ENCODE peak calls at places on chromosomes 2 and 18, in nine cellular contexts. C, F, H, I, J, G, X, A and Z are unnamed samples.

GRCh38 chr2:74499269-74499939 is at the start of gene LBX2:
- DNase-seq in C (no peak), F (no peak), H (no peak), I (no peak), J (no peak), G (peak; percentile 57), X (no peak), A (no peak), Z (no peak)

GRCh38 chr2:17996978-17997377 is 118.5 kb downstream of the KCNS3 start:
- DNase-seq in C (no peak), F (no peak), H (no peak), I (no peak), J (no peak), G (no peak), X (no peak), A (no peak), Z (no peak)

GRCh38 chr18:76081536-76081935 is 413.5 kb downstream of the ZNF516 start:
- DNase-seq in C (no peak), F (no peak), H (no peak), I (no peak), J (no peak), G (no peak), X (no peak), A (no peak), Z (no peak)

GRCh38 chr2:179106342-179107178 is 56.6 kb upstream of the CCDC141 start:
- DNase-seq in C (peak; percentile 83), F (peak; percentile 92), H (peak; percentile 70), I (no peak), J (no peak), G (no peak), X (peak; percentile 72), A (peak; percentile 99), Z (no peak)

GRCh38 chr2:38751847-38752410 is 768 bp upstream of the SRSF7 start:
- DNase-seq in C (no peak), F (no peak), H (no peak), I (peak; percentile 20), J (no peak), G (peak; percentile 63), X (no peak), A (peak; percentile 19), Z (no peak)

GRCh38 chr2:205685314-205686230 is 3.3 kb downstream of the NRP2 start:
- DNase-seq in C (no peak), F (no peak), H (peak; percentile 79), I (no peak), J (peak; percentile 91), G (peak; percentile 85), X (peak; percentile 62), A (peak; percentile 40), Z (no peak)

GRCh38 chr2:42933824-42934254 is 141.5 kb upstream of the HAAO start:
- DNase-seq in C (no peak), F (no peak), H (no peak), I (no peak), J (no peak), G (no peak), X (no peak), A (no peak), Z (no peak)

GRCh38 chr2:41197781-41198180 is 745.9 kb upstream of the SLC8A1 start:
- DNase-seq in C (no peak), F (no peak), H (no peak), I (no peak), J (no peak), G (peak; percentile 17), X (no peak), A (peak; percentile 23), Z (no peak)

GRCh38 chr2:150601280-150602038 is 114.0 kb upstream of the RND3 start:
- DNase-seq in C (no peak), F (no peak), H (no peak), I (no peak), J (no peak), G (no peak), X (no peak), A (peak; percentile 61), Z (no peak)

GRCh38 chr2:26925100-26925791 is 45.2 kb upstream of the MAPRE3 start:
- DNase-seq in C (no peak), F (no peak), H (no peak), I (no peak), J (no peak), G (peak; percentile 56), X (no peak), A (no peak), Z (no peak)

GRCh38 chr18:25724997-25725396 is 365.4 kb downstream of the SS18 start:
- DNase-seq in C (no peak), F (no peak), H (no peak), I (no peak), J (no peak), G (no peak), X (no peak), A (no peak), Z (no peak)

GRCh38 chr2:181907005-181907549 is 15.5 kb downstream of the ITPRID2 start:
- DNase-seq in C (no peak), F (no peak), H (no peak), I (no peak), J (no peak), G (no peak), X (no peak), A (no peak), Z (no peak)

GRCh38 chr2:235627682-235628081 is 133.8 kb downstream of the AGAP1 start:
- DNase-seq in C (no peak), F (no peak), H (no peak), I (no peak), J (no peak), G (no peak), X (no peak), A (peak; percentile 20), Z (no peak)

DNA sequence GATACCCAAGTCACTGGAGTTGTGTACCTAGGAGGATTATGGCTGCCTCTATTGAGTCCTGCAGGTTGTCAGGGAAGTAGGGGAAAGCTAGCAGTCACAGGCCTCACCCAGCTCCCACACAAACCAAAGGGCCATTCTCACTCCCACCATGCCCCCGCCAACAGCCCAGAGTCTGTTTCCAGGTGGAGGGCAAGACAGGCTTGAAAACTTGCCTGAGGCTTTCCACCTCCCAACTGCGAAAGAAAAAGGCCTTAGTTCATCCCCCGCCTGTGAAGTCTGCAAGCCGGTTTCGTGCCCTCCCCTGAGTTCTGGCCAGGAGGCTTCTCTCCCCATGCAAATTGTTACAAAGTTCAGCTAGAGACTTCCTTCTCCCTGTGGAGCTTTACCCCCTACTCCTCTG is 270.3 kb downstream of the TXNL1 start:
- DNase-seq in C (no peak), F (no peak), H (no peak), I (no peak), J (no peak), G (no peak), X (no peak), A (no peak), Z (no peak)
- TF ChIP-seq POLR2AphosphoS5 in C (no peak), F (no peak), H (no peak), I (no peak), J (no peak), G (no peak), X (no peak), A (no peak), Z (no peak)

DNA sequence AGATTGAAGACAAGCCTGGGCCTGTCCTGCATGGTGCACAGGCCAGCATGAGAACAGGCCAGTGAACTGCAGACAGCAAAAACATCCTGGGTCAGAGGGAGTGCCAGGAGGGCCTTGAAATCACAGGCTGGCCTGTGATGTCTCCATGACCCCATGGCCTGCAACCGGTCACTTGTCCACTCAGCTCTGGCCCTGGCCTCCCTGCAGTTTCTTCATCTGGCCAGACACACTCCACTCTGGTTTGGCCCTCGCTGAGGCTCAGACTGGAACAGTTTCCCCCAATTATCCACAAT is 12.6 kb downstream of the CYRIA start:
- DNase-seq in C (no peak), F (no peak), H (peak; percentile 79), I (no peak), J (no peak), G (no peak), X (no peak), A (no peak), Z (no peak)
- H3K27ac ChIP-seq in C (no peak overlapping the region), F (no peak overlapping the region), H (peak overlapping the region; percentile 70), I (no peak overlapping the region), J (peak overlapping the region; percentile 77), G (no peak overlapping the region), X (peak overlapping the region; percentile 55), A (no peak overlapping the region), Z (peak overlapping the region; percentile 68)

GRCh38 chr2:231968820-231969219 is 7.3 kb downstream of the DIS3L2 start:
- DNase-seq in C (no peak), F (no peak), H (no peak), I (no peak), J (no peak), G (no peak), X (no peak), A (no peak), Z (no peak)
- TF ChIP-seq CTCF in C (no peak), F (no peak), H (no peak), I (no peak), J (no peak), G (no peak), X (no peak), A (no peak), Z (no peak)

GRCh38 chr2:16002575-16002974 is 62.2 kb downstream of the MYCN start:
- DNase-seq in C (no peak), F (no peak), H (no peak), I (no peak), J (no peak), G (no peak), X (no peak), A (no peak), Z (no peak)

GRCh38 chr2:15997728-15998280 is 57.5 kb downstream of the MYCN start:
- DNase-seq in C (no peak), F (no peak), H (no peak), I (no peak), J (no peak), G (no peak), X (no peak), A (no peak), Z (no peak)

GRCh38 chr2:16002144-16002543 is 61.8 kb downstream of the MYCN start:
- DNase-seq in C (no peak), F (no peak), H (no peak), I (no peak), J (no peak), G (no peak), X (no peak), A (no peak), Z (no peak)

GRCh38 chr2:15996536-15997423 is 56.4 kb downstream of the MYCN start:
- DNase-seq in C (no peak), F (no peak), H (no peak), I (no peak), J (no peak), G (no peak), X (no peak), A (no peak), Z (no peak)

DNA sequence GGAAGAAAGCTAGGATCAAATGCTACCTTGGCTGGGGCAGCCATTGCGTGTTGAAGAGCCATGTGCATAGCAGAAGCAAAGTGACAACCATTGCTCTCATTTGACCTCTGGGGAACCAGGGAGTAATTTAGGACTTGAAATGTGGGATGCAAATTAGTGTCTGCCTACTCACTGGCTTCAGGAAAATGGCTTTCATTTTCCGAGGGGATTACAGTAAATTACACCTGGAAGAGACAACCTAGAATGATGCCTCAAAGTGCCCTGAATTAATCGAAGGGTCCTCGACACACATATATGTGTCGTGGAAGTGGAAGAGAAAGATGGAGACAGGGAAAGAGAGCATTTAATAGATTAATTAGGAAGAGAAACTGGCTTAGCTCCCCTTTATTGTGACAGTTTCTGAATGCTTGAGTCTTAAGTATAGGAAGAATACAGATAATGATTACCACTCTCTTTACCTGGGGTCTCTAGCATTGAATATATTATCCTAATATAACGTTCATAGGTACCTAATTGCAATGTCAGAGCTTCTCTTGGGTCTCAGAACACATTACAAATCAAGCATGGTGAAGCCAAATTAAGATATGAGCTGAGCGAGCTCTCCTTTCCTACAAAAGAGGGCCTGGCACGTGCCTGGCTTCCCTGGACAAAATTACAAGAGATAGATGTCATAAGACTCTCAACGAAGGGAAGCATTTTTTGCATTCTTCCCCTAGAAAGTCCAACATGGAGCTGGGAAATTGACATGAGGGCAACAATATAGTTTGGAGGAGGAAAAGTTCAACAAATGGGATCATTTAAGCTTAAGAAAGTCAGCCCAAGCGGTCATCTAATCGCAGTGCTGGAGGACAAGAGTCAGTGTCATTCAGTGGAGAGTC is 59.5 kb downstream of the MYCN start:
- DNase-seq in C (no peak), F (no peak), H (no peak), I (no peak), J (no peak), G (no peak), X (no peak), A (no peak), Z (no peak)
- TF ChIP-seq POLR2AphosphoS5 in C (no peak), F (no peak), H (no peak), I (no peak), J (no peak), G (no peak), X (no peak), A (no peak), Z (no peak)